ENCODE peak calls at places on chromosome 21, in eight cellular contexts. L is naive thymus-derived CD4-positive, alpha-beta T cell; K is HT1080; I is left ventricle myocardium inferior; W is A172; N is stimulated activated CD4-positive, alpha-beta T cell treated with anti-CD3 and anti-CD28 coated beads, Interleukin-4, amount 100 ng/mL, for 24 hours; R is AG04450; X is activated CD8-positive, alpha-beta memory T cell treated with anti-CD3 and anti-CD28 coated beads, Interleukin-2, amount 10 ng/mL, durations not matched to agents 7 days and 5 days. P is an unnamed sample.

GRCh38 chr21:42678118-42678430 is 24.7 kb downstream of the PDE9A start:
- DNase-seq in N (no peak), I (no peak), X (no peak), L (no peak), K (no peak), W (no peak), R (no peak), P (no peak)

GRCh38 chr21:39022035-39022900 is 161.0 kb downstream of the PSMG1 start:
- DNase-seq in X (no peak), L (no peak), K (no peak), N (no peak), I (no peak), W (no peak), R (no peak), P (no peak)

GRCh38 chr21:33824156-33824941 is 91.3 kb downstream of the ATP5PO start:
- DNase-seq in L (no peak), R (no peak), W (no peak), K (no peak), I (no peak), X (no peak), N (no peak), P (no peak)

GRCh38 chr21:45539796-45540600 is 2.2 kb downstream of the SLC19A1 start:
- DNase-seq in N (no peak), R (no peak), I (peak), K (no peak), L (no peak), X (peak), W (no peak), P (no peak)

GRCh38 chr21:24045775-24046215 is 1561.5 kb downstream of the MRPL39 start:
- DNase-seq in L (no peak), K (peak), W (peak), I (peak), X (no peak), R (peak), N (peak), P (peak)

GRCh38 chr21:35548904-35549615 is 500.0 kb upstream of the RUNX1 start:
- DNase-seq in N (no peak), I (no peak), R (no peak), X (no peak), W (no peak), K (no peak), L (no peak), P (no peak)

GRCh38 chr21:41805038-41805437 is 38.2 kb upstream of the RIPK4 start:
- DNase-seq in I (no peak), W (no peak), R (no peak), L (no peak), K (no peak), N (no peak), X (no peak), P (no peak)

GRCh38 chr21:42555756-42556438 is 42.2 kb downstream of the SLC37A1 start:
- DNase-seq in R (no peak), X (no peak), W (no peak), I (no peak), L (no peak), K (no peak), N (no peak), P (no peak)

GRCh38 chr21:33123396-33124120 is 53.6 kb downstream of the OLIG1 start:
- DNase-seq in L (no peak), W (peak), N (no peak), I (no peak), K (peak), R (no peak), X (no peak), P (no peak)

GRCh38 chr21:28207776-28208175 is 784.9 kb downstream of the LTN1 start:
- DNase-seq in R (peak), K (peak), I (no peak), W (no peak), N (no peak), X (no peak), L (no peak), P (no peak)

GRCh38 chr21:46667735-46668380 is 32.4 kb downstream of the PRMT2 start:
- DNase-seq in K (no peak), R (no peak), L (no peak), W (peak), I (no peak), N (no peak), X (no peak), P (no peak)

GRCh38 chr21:46414965-46415275 is 43.8 kb upstream of the DIP2A start:
- DNase-seq in N (no peak), K (no peak), I (no peak), W (no peak), X (no peak), R (no peak), L (no peak), P (no peak)

GRCh38 chr21:46005481-46005881 is 23.9 kb downstream of the COL6A1 start:
- DNase-seq in I (peak), X (no peak), N (no peak), R (no peak), W (no peak), L (no peak), K (no peak), P (no peak)

GRCh38 chr21:29250642-29251041 is 48.1 kb upstream of the BACH1 start:
- DNase-seq in X (no peak), R (no peak), W (no peak), K (no peak), N (no peak), L (no peak), I (no peak), P (no peak)

GRCh38 chr21:34705032-34705431 is 36.2 kb downstream of the CLIC6 start:
- DNase-seq in L (no peak), I (no peak), X (no peak), K (no peak), W (no peak), R (no peak), N (no peak), P (no peak)

GRCh38 chr21:45016491-45017375 is 57.6 kb upstream of the ADARB1 start:
- DNase-seq in N (no peak), X (no peak), W (no peak), K (no peak), L (no peak), I (peak), R (no peak), P (no peak)

GRCh38 chr21:39651206-39651605 is 38.5 kb downstream of the B3GALT5 start:
- DNase-seq in X (no peak), L (no peak), W (no peak), K (no peak), R (no peak), I (no peak), N (no peak), P (no peak)

GRCh38 chr21:42711667-42712066 is 58.2 kb downstream of the PDE9A start:
- DNase-seq in X (no peak), K (no peak), R (no peak), W (no peak), N (no peak), I (no peak), L (no peak), P (no peak)

GRCh38 chr21:45528028-45528705 is 14.1 kb downstream of the SLC19A1 start:
- DNase-seq in W (no peak), L (no peak), N (no peak), I (peak), X (no peak), K (no peak), R (no peak), P (no peak)

GRCh38 chr21:42118901-42119300 is 47.8 kb downstream of the UMODL1 start:
- DNase-seq in R (no peak), X (peak), L (no peak), I (no peak), N (no peak), W (peak), K (peak), P (no peak)

GRCh38 chr21:46190491-46191131 is 6.4 kb upstream of the SPATC1L start:
- DNase-seq in R (no peak), X (peak), L (no peak), I (no peak), N (no peak), W (no peak), K (no peak), P (no peak)

GRCh38 chr21:32790626-32791025 is 19.1 kb upstream of the PAXBP1 start:
- DNase-seq in L (no peak), X (no peak), R (no peak), I (no peak), K (no peak), W (no peak), N (no peak), P (no peak)

GRCh38 chr21:44449473-44450363 is 5.6 kb upstream of the LRRC3 start:
- DNase-seq in I (no peak), N (no peak), K (no peak), W (peak), X (no peak), L (no peak), R (no peak), P (no peak)